ENCODE peak calls at places on chromosome 11, in five cellular contexts. X, I, O, H and E are unnamed samples.

GRCh38 chr11:63635762-63636465 is 21.7 kb upstream of the PLAAT3 start:
- DNase-seq in X (peak), I (peak), O (peak), H (peak), E (peak)

GRCh38 chr11:279966-280761 is 2.0 kb downstream of the NLRP6 start:
- DNase-seq in X (no peak), I (no peak), O (peak), H (peak), E (peak)

GRCh38 chr11:94183886-94184264 is 55.2 kb downstream of the PANX1 start:
- DNase-seq in X (no peak), I (peak), O (peak), H (peak), E (peak)

GRCh38 chr11:1146311-1146864 is 11.4 kb upstream of the MUC5AC start:
- DNase-seq in X (no peak), I (no peak), O (no peak), H (no peak), E (no peak)

GRCh38 chr11:267491-267994 is 10.7 kb upstream of the NLRP6 start:
- DNase-seq in X (no peak), I (peak), O (no peak), H (no peak), E (no peak)

GRCh38 chr11:75896843-75897419 is 81.9 kb downstream of the UVRAG start:
- DNase-seq in X (no peak), I (no peak), O (peak), H (peak), E (peak)

GRCh38 chr11:87097582-87097981 is 59.8 kb downstream of the TMEM135 start:
- DNase-seq in X (no peak), I (peak), O (no peak), H (peak), E (peak)

GRCh38 chr11:14813506-14813905 is 78.5 kb downstream of the CYP2R1 start:
- DNase-seq in X (no peak), I (no peak), O (no peak), H (no peak), E (no peak)

GRCh38 chr11:72584293-72584921 is 89.8 kb downstream of the PDE2A start:
- DNase-seq in X (peak), I (no peak), O (no peak), H (peak), E (peak)

GRCh38 chr11:25562417-25562816 is 769.5 kb upstream of the ANO3 start:
- DNase-seq in X (no peak), I (no peak), O (no peak), H (no peak), E (no peak)

GRCh38 chr11:124070906-124071621 is 29.9 kb upstream of the OR10G7 start:
- DNase-seq in X (peak), I (peak), O (peak), H (peak), E (peak)

GRCh38 chr11:93662177-93662575 is 694 bp downstream of the CEP295 start:
- DNase-seq in X (no peak), I (no peak), O (no peak), H (no peak), E (no peak)

GRCh38 chr11:1641096-1641495 is 11.5 kb downstream of the KRTAP5-5 start:
- DNase-seq in X (no peak), I (no peak), O (no peak), H (no peak), E (no peak)

GRCh38 chr11:67564230-67564629 is 19.4 kb upstream of the GSTP1 start:
- DNase-seq in X (no peak), I (no peak), O (no peak), H (no peak), E (no peak)

GRCh38 chr11:32817181-32817842 is 12.4 kb upstream of the PRRG4 start:
- DNase-seq in X (no peak), I (no peak), O (no peak), H (no peak), E (no peak)

GRCh38 chr11:94910281-94910680 is 63.1 kb downstream of the CWC15 start:
- DNase-seq in X (no peak), I (no peak), O (no peak), H (no peak), E (no peak)

GRCh38 chr11:130599073-130599654 is 150.7 kb downstream of the ADAMTS15 start:
- DNase-seq in X (no peak), I (no peak), O (no peak), H (no peak), E (peak)

GRCh38 chr11:5317301-5317700 is 6.8 kb downstream of the OR51B2 start:
- DNase-seq in X (no peak), I (no peak), O (no peak), H (no peak), E (no peak)

GRCh38 chr11:46119352-46120216 is 1.7 kb downstream of the PHF21A start:
- DNase-seq in X (peak), I (peak), O (peak), H (peak), E (peak)

GRCh38 chr11:120645639-120646038 is 134.1 kb downstream of the GRIK4 start:
- DNase-seq in X (no peak), I (no peak), O (peak), H (no peak), E (no peak)

GRCh38 chr11:11069741-11070550 is 212.1 kb upstream of the ZBED5 start:
- DNase-seq in X (no peak), I (no peak), O (no peak), H (no peak), E (no peak)

GRCh38 chr11:120306519-120307242 is 18.4 kb upstream of the TLCD5 start:
- DNase-seq in X (no peak), I (no peak), O (no peak), H (peak), E (peak)